ENCODE peak calls at places on chromosomes 3 and 15, in four cellular contexts. X is hepatocyte, E is kidney epithelial cell, V is astrocyte. O is an unnamed sample. For H3K36me3, the result is how much of the 10 kb centered on the place peaks cover.

GRCh38 chr3:39432342-39432741 is 25.8 kb downstream of the RPSA start:
- DNase-seq in E (no peak), X (no peak), V (no peak), O (no peak)

GRCh38 chr3:119469378-119470189 is 821 bp downstream of the POGLUT1 start:
- DNase-seq in X (peak), V (peak), E (no peak), O (no peak)

GRCh38 chr3:130850044-130850797 is 43.7 kb upstream of the ATP2C1 start:
- DNase-seq in X (peak), E (peak), V (peak), O (no peak)

GRCh38 chr3:147360936-147361670 is 45.2 kb downstream of the ZIC4 start:
- DNase-seq in X (peak), E (no peak), V (no peak), O (no peak)

GRCh38 chr3:97515076-97515475 is 249.5 kb upstream of the ARL6 start:
- DNase-seq in V (no peak), X (no peak), E (no peak), O (no peak)

GRCh38 chr3:136239094-136239493 is 11.0 kb upstream of the PCCB start:
- DNase-seq in X (no peak), V (no peak), E (no peak), O (no peak)

GRCh38 chr15:57732526-57733331 is 26.2 kb downstream of the POLR2M start:
- DNase-seq in V (peak), E (no peak), X (peak), O (no peak)

GRCh38 chr3:12139111-12139511 is 19.6 kb downstream of the TIMP4 start:
- DNase-seq in X (peak), E (no peak), V (peak), O (no peak)

GRCh38 chr3:41716391-41716910 is 245.5 kb downstream of the ULK4 start:
- DNase-seq in V (peak), E (no peak), X (peak), O (no peak)

GRCh38 chr3:188911033-188911850 is 260.5 kb upstream of the TPRG1 start:
- DNase-seq in V (no peak), X (no peak), E (no peak), O (no peak)

GRCh38 chr3:111831840-111832239 is 27.2 kb upstream of the PHLDB2 start:
- DNase-seq in X (no peak), E (no peak), V (peak), O (no peak)

GRCh38 chr3:19171794-19172193 is 23.5 kb downstream of the KCNH8 start:
- DNase-seq in E (no peak), V (no peak), X (no peak), O (no peak)

GRCh38 chr3:117171124-117171523 is 461.5 kb downstream of the TUSC7 start:
- DNase-seq in E (no peak), X (no peak), V (no peak), O (no peak)

GRCh38 chr3:39592306-39592705 is 124.8 kb downstream of the MOBP start:
- DNase-seq in X (no peak), E (no peak), V (no peak), O (no peak)

GRCh38 chr15:51369451-51369761 is 28.0 kb downstream of the GLDN start:
- DNase-seq in V (no peak), E (no peak), X (no peak), O (no peak)

GRCh38 chr3:10285742-10286524 is 6.8 kb downstream of the GHRL start:
- DNase-seq in E (no peak), X (no peak), V (peak), O (no peak)

GRCh38 chr3:189049458-189050231 is 122.1 kb upstream of the TPRG1 start:
- DNase-seq in E (no peak), X (no peak), V (no peak), O (no peak)

GRCh38 chr15:88323468-88323867 is 66.9 kb upstream of the NTRK3 start:
- DNase-seq in X (no peak), V (no peak), E (no peak), O (no peak)

GRCh38 chr15:70271422-70272088 is 173.8 kb upstream of the TLE3 start:
- DNase-seq in X (peak), E (peak), V (peak), O (no peak)

GRCh38 chr15:72155021-72155621 is 36.9 kb downstream of the SENP8 start:
- DNase-seq in V (peak), X (peak), E (peak), O (peak)

GRCh38 chr15:63509933-63510547 is 5.6 kb downstream of the USP3 start:
- DNase-seq in E (peak), V (peak), X (no peak), O (no peak)

GRCh38 chr3:177610677-177611654 is 413.7 kb upstream of the TBL1XR1 start:
- DNase-seq in V (peak), E (no peak), X (peak), O (peak)

DNA sequence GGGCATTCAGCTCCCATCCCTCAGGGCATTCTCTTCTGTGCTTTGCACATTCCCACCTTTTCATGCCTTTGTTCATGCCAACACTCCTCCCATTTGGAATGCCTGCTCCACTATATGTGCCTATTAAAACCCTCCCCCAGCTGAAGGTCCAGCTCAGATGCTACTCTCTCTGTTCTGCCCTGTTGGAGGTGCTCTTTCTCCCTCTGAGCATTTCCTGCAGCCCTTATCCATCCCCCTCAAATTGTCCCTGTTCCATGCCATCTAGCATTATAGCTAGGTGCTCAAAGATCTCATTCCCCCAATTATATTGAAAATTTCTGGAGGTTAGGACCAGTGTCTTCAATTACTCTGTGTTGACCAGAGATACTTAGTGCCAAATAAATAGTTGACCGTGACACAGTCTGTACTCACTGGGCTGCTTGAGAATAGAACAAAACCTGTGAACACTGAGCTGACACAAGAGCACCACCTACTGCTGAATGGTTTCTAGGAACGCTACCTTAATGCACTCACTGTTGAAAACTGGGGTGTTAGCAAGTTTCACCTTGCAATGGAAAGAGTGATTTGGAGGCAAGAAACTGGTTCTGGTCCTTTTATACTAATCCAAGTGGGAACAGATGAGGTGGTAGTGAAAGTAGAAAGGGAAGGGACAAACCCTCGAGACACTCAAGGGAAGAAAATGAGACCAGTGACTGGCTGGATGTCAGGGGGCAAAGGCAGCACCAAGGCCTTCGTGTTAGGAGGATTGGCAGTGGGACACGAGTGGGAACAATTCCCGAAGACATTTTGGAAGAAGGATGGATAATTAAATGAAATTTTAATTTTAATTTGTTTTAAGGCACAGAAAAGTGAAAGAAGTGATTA is 289.8 kb upstream of the ROPN1 start:
- DNase-seq in V (peak), X (peak), E (no peak), O (no peak)
- H3K36me3 ChIP-seq in V (under half), X (under half), E (under half), O (under half)

GRCh38 chr3:197248341-197248740 is 50.1 kb downstream of the DLG1 start:
- DNase-seq in V (no peak), X (no peak), E (no peak), O (no peak)
- H3K36me3 ChIP-seq in V (under half), X (under half), E (under half), O (under half)

GRCh38 chr3:47860206-47860605 is 57.3 kb downstream of the DHX30 start:
- DNase-seq in V (no peak), X (no peak), E (no peak), O (no peak)
- H3K36me3 ChIP-seq in V (under half), X (under half), E (under half), O (half or more)

GRCh38 chr3:185653949-185654757 is 68.1 kb downstream of the SENP2 start:
- DNase-seq in E (no peak), X (no peak), V (peak), O (no peak)

GRCh38 chr3:185648396-185648795 is 62.3 kb downstream of the SENP2 start:
- DNase-seq in E (no peak), X (no peak), V (no peak), O (no peak)

GRCh38 chr3:185654758-185655145 is 68.7 kb downstream of the SENP2 start:
- DNase-seq in E (no peak), V (no peak), X (no peak), O (no peak)

GRCh38 chr3:185649414-185649813 is 63.3 kb downstream of the SENP2 start:
- DNase-seq in E (no peak), X (no peak), V (peak), O (no peak)

DNA sequence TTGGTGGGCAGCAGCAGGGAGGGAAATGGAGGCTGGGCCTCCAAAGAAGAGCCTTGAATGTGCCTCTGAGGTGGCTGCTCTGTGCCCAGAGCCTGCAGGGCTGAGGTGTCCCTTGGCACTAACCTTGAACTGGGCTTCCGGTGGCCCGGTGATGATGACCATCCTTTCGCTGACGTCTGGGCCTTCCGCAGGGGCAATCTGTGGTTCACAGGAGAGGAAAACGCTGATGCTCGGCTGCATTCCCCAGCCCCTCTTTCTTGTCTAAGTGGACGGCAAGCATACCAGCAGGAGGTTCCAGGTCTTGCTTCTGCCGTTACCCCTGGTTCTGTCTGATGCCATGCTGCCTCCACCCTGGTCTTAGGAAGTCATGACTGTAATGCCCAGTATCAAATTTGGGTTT is 65.9 kb downstream of the SENP2 start:
- DNase-seq in E (no peak), V (no peak), X (no peak), O (no peak)
- H3K36me3 ChIP-seq in E (under half), V (under half), X (under half), O (under half)

GRCh38 chr3:33544126-33544525 is 103.9 kb upstream of the UBP1 start:
- DNase-seq in X (no peak), V (peak), E (no peak), O (no peak)

GRCh38 chr3:33541918-33542317 is 101.7 kb upstream of the UBP1 start:
- DNase-seq in E (no peak), X (no peak), V (no peak), O (no peak)

GRCh38 chr3:33537135-33537534 is 96.9 kb upstream of the UBP1 start:
- DNase-seq in E (no peak), V (peak), X (no peak), O (no peak)

GRCh38 chr3:33543600-33543999 is 103.4 kb upstream of the UBP1 start:
- DNase-seq in E (no peak), V (no peak), X (no peak), O (no peak)

GRCh38 chr3:33538678-33539339 is 98.6 kb upstream of the UBP1 start:
- DNase-seq in V (no peak), E (no peak), X (no peak), O (no peak)
- H3K36me3 ChIP-seq in V (under half), E (under half), X (under half), O (half or more)

GRCh38 chr3:172343979-172344378 is 104.3 kb downstream of the GHSR start:
- DNase-seq in X (no peak), V (no peak), E (no peak), O (no peak)
- H3K36me3 ChIP-seq in X (under half), V (half or more), E (under half), O (half or more)

GRCh38 chr3:100396967-100397366 is 3.9 kb downstream of the TOMM70 start:
- DNase-seq in X (no peak), V (no peak), E (no peak), O (no peak)
- H3K36me3 ChIP-seq in X (under half), V (under half), E (under half), O (under half)

GRCh38 chr3:37040231-37040630 is 46.9 kb downstream of the MLH1 start:
- DNase-seq in E (no peak), V (peak), X (no peak), O (no peak)

GRCh38 chr3:37037352-37037751 is 44.0 kb downstream of the MLH1 start:
- DNase-seq in V (no peak), E (no peak), X (no peak), O (no peak)

GRCh38 chr3:37039447-37039846 is 46.1 kb downstream of the MLH1 start:
- DNase-seq in V (no peak), X (no peak), E (no peak), O (no peak)

GRCh38 chr3:37041546-37042195 is 48.4 kb downstream of the MLH1 start:
- DNase-seq in V (no peak), E (no peak), X (no peak), O (no peak)
- H3K36me3 ChIP-seq in V (under half), E (under half), X (under half), O (half or more)

O was measured in lower lobe of right lung.